ENCODE peak calls at places on chromosome 15, in nine cellular contexts. One of them, this sample, is unnamed. For H3K27me3, the result is how much of the 10 kb centered on the place peaks cover.

GRCh38 chr15:39667382-39668127 is 86.7 kb downstream of the THBS1 start:
- DNase-seq in H9: no peak
- DNase-seq in heart left ventricle: no peak
- DNase-seq in small intestine: no peak
- DNase-seq in iPS DF 6.9: no peak
- DNase-seq in tibial nerve: no peak
- DNase-seq in upper lobe of left lung: no peak
- DNase-seq in adrenal gland: no peak
- DNase-seq in AG04450: no peak
- DNase-seq in this sample: no peak

GRCh38 chr15:67110400-67110799 is 45.0 kb downstream of the SMAD3 start:
- DNase-seq in H9: no peak
- DNase-seq in heart left ventricle: peak
- DNase-seq in small intestine: no peak
- DNase-seq in iPS DF 6.9: no peak
- DNase-seq in tibial nerve: no peak
- DNase-seq in upper lobe of left lung: no peak
- DNase-seq in adrenal gland: no peak
- DNase-seq in AG04450: no peak
- DNase-seq in this sample: no peak

GRCh38 chr15:67914537-67915373 is 74.9 kb upstream of the RNU6-1 start:
- DNase-seq in H9: peak
- DNase-seq in heart left ventricle: peak
- DNase-seq in small intestine: peak
- DNase-seq in iPS DF 6.9: no peak
- DNase-seq in tibial nerve: peak
- DNase-seq in upper lobe of left lung: no peak
- DNase-seq in adrenal gland: no peak
- DNase-seq in AG04450: no peak
- DNase-seq in this sample: peak

GRCh38 chr15:64694816-64695215 is 80.6 kb downstream of the RBPMS2 start:
- DNase-seq in H9: no peak
- DNase-seq in heart left ventricle: no peak
- DNase-seq in small intestine: no peak
- DNase-seq in iPS DF 6.9: no peak
- DNase-seq in tibial nerve: no peak
- DNase-seq in upper lobe of left lung: no peak
- DNase-seq in adrenal gland: no peak
- DNase-seq in AG04450: no peak
- DNase-seq in this sample: no peak

GRCh38 chr15:100790786-100791265 is 88.8 kb upstream of the ALDH1A3 start:
- DNase-seq in H9: no peak
- DNase-seq in heart left ventricle: no peak
- DNase-seq in small intestine: no peak
- DNase-seq in iPS DF 6.9: no peak
- DNase-seq in tibial nerve: no peak
- DNase-seq in upper lobe of left lung: no peak
- DNase-seq in adrenal gland: no peak
- DNase-seq in AG04450: no peak
- DNase-seq in this sample: no peak

GRCh38 chr15:42736178-42736792 is 643 bp downstream of the CDAN1 start:
- DNase-seq in H9: no peak
- DNase-seq in heart left ventricle: no peak
- DNase-seq in small intestine: no peak
- DNase-seq in iPS DF 6.9: no peak
- DNase-seq in tibial nerve: no peak
- DNase-seq in upper lobe of left lung: no peak
- DNase-seq in adrenal gland: peak
- DNase-seq in AG04450: no peak
- DNase-seq in this sample: no peak

GRCh38 chr15:98433302-98433701 is 215.0 kb upstream of the IGF1R start:
- DNase-seq in H9: no peak
- DNase-seq in heart left ventricle: no peak
- DNase-seq in small intestine: no peak
- DNase-seq in iPS DF 6.9: no peak
- DNase-seq in tibial nerve: no peak
- DNase-seq in upper lobe of left lung: no peak
- DNase-seq in adrenal gland: no peak
- DNase-seq in AG04450: no peak
- DNase-seq in this sample: no peak

GRCh38 chr15:77527164-77527778 is 105.4 kb downstream of the LINGO1 start:
- DNase-seq in H9: peak
- DNase-seq in heart left ventricle: peak
- DNase-seq in small intestine: no peak
- DNase-seq in iPS DF 6.9: no peak
- DNase-seq in tibial nerve: no peak
- DNase-seq in upper lobe of left lung: no peak
- DNase-seq in adrenal gland: no peak
- DNase-seq in AG04450: peak
- DNase-seq in this sample: no peak

GRCh38 chr15:79987569-79987955 is 16.6 kb upstream of the BCL2A1 start:
- DNase-seq in H9: no peak
- DNase-seq in heart left ventricle: no peak
- DNase-seq in small intestine: peak
- DNase-seq in iPS DF 6.9: no peak
- DNase-seq in tibial nerve: no peak
- DNase-seq in upper lobe of left lung: no peak
- DNase-seq in adrenal gland: no peak
- DNase-seq in AG04450: no peak
- DNase-seq in this sample: no peak

GRCh38 chr15:30992073-30992363 is 590 bp upstream of the MTMR10 start:
- DNase-seq in H9: no peak
- DNase-seq in heart left ventricle: no peak
- DNase-seq in small intestine: peak
- DNase-seq in iPS DF 6.9: no peak
- DNase-seq in tibial nerve: peak
- DNase-seq in upper lobe of left lung: no peak
- DNase-seq in adrenal gland: no peak
- DNase-seq in AG04450: no peak
- DNase-seq in this sample: no peak

DNA sequence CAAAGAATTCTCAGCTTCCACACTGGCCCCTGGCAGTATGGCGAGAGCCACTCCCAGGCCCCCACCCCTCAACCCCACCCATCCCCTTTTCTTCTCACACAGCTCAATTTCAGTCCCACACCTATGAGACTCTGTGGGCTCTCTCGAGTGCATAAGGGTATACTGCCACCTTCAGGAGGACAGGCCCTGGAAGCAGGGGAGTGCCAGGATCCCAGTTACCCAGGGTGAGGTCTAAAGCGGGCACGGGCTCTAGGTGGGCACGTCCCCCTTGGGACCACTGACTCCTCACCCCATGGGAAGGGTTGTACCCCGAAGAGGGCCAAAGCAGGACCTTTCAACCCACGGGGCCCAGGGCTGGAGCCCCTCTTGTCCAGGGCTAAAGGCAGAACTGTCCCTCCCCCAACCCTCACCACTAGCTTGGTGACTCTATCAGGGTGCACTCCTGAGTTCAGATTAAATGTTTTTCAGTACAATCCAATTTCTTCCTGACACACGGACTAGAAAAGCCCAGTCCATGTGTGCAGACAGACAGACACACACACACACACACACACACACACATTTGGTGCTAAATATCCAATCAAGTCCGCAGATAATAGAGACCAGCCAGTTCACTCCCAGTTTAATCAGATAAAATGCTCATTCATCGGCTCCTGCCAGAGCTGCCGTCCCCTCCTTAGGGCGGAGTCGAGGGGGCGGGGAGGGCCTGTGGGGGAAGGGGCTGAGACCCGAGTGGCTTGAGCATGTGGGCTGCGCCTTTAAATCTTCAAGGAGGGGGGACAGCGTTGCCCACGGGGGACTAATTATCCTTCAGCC is 59.4 kb downstream of the CYP11A1 start:
- DNase-seq in H9: peak
- DNase-seq in heart left ventricle: peak
- DNase-seq in small intestine: peak
- DNase-seq in iPS DF 6.9: no peak
- DNase-seq in tibial nerve: peak
- DNase-seq in upper lobe of left lung: peak
- DNase-seq in adrenal gland: peak
- DNase-seq in AG04450: no peak
- DNase-seq in this sample: peak
- H3K27me3 ChIP-seq in H9: under half
- H3K27me3 ChIP-seq in heart left ventricle: under half
- H3K27me3 ChIP-seq in small intestine: under half
- H3K27me3 ChIP-seq in iPS DF 6.9: under half
- H3K27me3 ChIP-seq in tibial nerve: under half
- H3K27me3 ChIP-seq in upper lobe of left lung: under half
- H3K27me3 ChIP-seq in adrenal gland: under half
- H3K27me3 ChIP-seq in AG04450: half or more
- H3K27me3 ChIP-seq in this sample: under half

GRCh38 chr15:82650046-82650670 is 3.0 kb upstream of the CPEB1 start:
- DNase-seq in H9: no peak
- DNase-seq in heart left ventricle: no peak
- DNase-seq in small intestine: no peak
- DNase-seq in iPS DF 6.9: no peak
- DNase-seq in tibial nerve: no peak
- DNase-seq in upper lobe of left lung: no peak
- DNase-seq in adrenal gland: no peak
- DNase-seq in AG04450: no peak
- DNase-seq in this sample: no peak

GRCh38 chr15:82648257-82649103 is 1.3 kb upstream of the CPEB1 start:
- DNase-seq in H9: peak
- DNase-seq in heart left ventricle: no peak
- DNase-seq in small intestine: no peak
- DNase-seq in iPS DF 6.9: no peak
- DNase-seq in tibial nerve: no peak
- DNase-seq in upper lobe of left lung: peak
- DNase-seq in adrenal gland: peak
- DNase-seq in AG04450: no peak
- DNase-seq in this sample: no peak

GRCh38 chr15:82647835-82648256 is 683 bp upstream of the CPEB1 start:
- DNase-seq in H9: peak
- DNase-seq in heart left ventricle: no peak
- DNase-seq in small intestine: no peak
- DNase-seq in iPS DF 6.9: no peak
- DNase-seq in tibial nerve: no peak
- DNase-seq in upper lobe of left lung: peak
- DNase-seq in adrenal gland: no peak
- DNase-seq in AG04450: no peak
- DNase-seq in this sample: no peak

GRCh38 chr15:82647045-82647834 is at the start of gene CPEB1:
- DNase-seq in H9: peak
- DNase-seq in heart left ventricle: peak
- DNase-seq in small intestine: no peak
- DNase-seq in iPS DF 6.9: no peak
- DNase-seq in tibial nerve: peak
- DNase-seq in upper lobe of left lung: peak
- DNase-seq in adrenal gland: peak
- DNase-seq in AG04450: no peak
- DNase-seq in this sample: peak

GRCh38 chr15:82649226-82649999 is 2.2 kb upstream of the CPEB1 start:
- DNase-seq in H9: no peak
- DNase-seq in heart left ventricle: no peak
- DNase-seq in small intestine: no peak
- DNase-seq in iPS DF 6.9: no peak
- DNase-seq in tibial nerve: no peak
- DNase-seq in upper lobe of left lung: no peak
- DNase-seq in adrenal gland: no peak
- DNase-seq in AG04450: no peak
- DNase-seq in this sample: no peak
- H3K27me3 ChIP-seq in H9: under half
- H3K27me3 ChIP-seq in heart left ventricle: under half
- H3K27me3 ChIP-seq in small intestine: under half
- H3K27me3 ChIP-seq in iPS DF 6.9: under half
- H3K27me3 ChIP-seq in tibial nerve: under half
- H3K27me3 ChIP-seq in upper lobe of left lung: under half
- H3K27me3 ChIP-seq in adrenal gland: under half
- H3K27me3 ChIP-seq in AG04450: under half
- H3K27me3 ChIP-seq in this sample: under half

GRCh38 chr15:82122754-82123400 is 77.1 kb upstream of the MEX3B start:
- DNase-seq in H9: no peak
- DNase-seq in heart left ventricle: peak
- DNase-seq in small intestine: peak
- DNase-seq in iPS DF 6.9: no peak
- DNase-seq in tibial nerve: peak
- DNase-seq in upper lobe of left lung: no peak
- DNase-seq in adrenal gland: peak
- DNase-seq in AG04450: peak
- DNase-seq in this sample: no peak
- H3K27me3 ChIP-seq in H9: under half
- H3K27me3 ChIP-seq in heart left ventricle: under half
- H3K27me3 ChIP-seq in small intestine: under half
- H3K27me3 ChIP-seq in iPS DF 6.9: under half
- H3K27me3 ChIP-seq in tibial nerve: under half
- H3K27me3 ChIP-seq in upper lobe of left lung: under half
- H3K27me3 ChIP-seq in adrenal gland: under half
- H3K27me3 ChIP-seq in AG04450: under half
- H3K27me3 ChIP-seq in this sample: under half

GRCh38 chr15:94080989-94081605 is 150.3 kb upstream of the MCTP2 start:
- DNase-seq in H9: no peak
- DNase-seq in heart left ventricle: no peak
- DNase-seq in small intestine: no peak
- DNase-seq in iPS DF 6.9: no peak
- DNase-seq in tibial nerve: no peak
- DNase-seq in upper lobe of left lung: no peak
- DNase-seq in adrenal gland: no peak
- DNase-seq in AG04450: no peak
- DNase-seq in this sample: no peak

GRCh38 chr15:94081829-94082228 is 149.5 kb upstream of the MCTP2 start:
- DNase-seq in H9: no peak
- DNase-seq in heart left ventricle: no peak
- DNase-seq in small intestine: no peak
- DNase-seq in iPS DF 6.9: no peak
- DNase-seq in tibial nerve: no peak
- DNase-seq in upper lobe of left lung: no peak
- DNase-seq in adrenal gland: no peak
- DNase-seq in AG04450: no peak
- DNase-seq in this sample: no peak

GRCh38 chr15:94083467-94083991 is 147.8 kb upstream of the MCTP2 start:
- DNase-seq in H9: no peak
- DNase-seq in heart left ventricle: no peak
- DNase-seq in small intestine: no peak
- DNase-seq in iPS DF 6.9: no peak
- DNase-seq in tibial nerve: peak
- DNase-seq in upper lobe of left lung: no peak
- DNase-seq in adrenal gland: peak
- DNase-seq in AG04450: peak
- DNase-seq in this sample: no peak

GRCh38 chr15:94080416-94080815 is 150.9 kb upstream of the MCTP2 start:
- DNase-seq in H9: peak
- DNase-seq in heart left ventricle: peak
- DNase-seq in small intestine: no peak
- DNase-seq in iPS DF 6.9: no peak
- DNase-seq in tibial nerve: peak
- DNase-seq in upper lobe of left lung: no peak
- DNase-seq in adrenal gland: no peak
- DNase-seq in AG04450: no peak
- DNase-seq in this sample: no peak

DNA sequence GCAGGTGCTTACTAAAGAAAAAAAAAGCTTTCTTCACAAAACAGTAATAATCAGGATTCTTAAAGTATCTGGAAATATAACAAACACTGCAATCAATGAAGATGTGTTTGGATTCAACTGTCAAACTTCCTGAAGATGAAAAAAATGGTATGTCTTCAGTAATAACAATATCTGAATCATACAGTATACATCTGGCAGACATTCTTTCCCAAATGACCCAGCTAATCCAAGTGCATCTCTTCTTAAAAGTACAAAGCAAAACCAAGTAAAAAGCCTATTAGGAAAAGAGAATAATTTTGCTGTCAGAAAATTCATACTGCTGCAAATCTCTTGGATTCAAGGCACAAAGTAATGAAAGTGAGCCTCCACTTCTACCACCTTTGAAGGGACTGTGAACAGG is 145.0 kb upstream of the MCTP2 start:
- DNase-seq in H9: no peak
- DNase-seq in heart left ventricle: no peak
- DNase-seq in small intestine: no peak
- DNase-seq in iPS DF 6.9: no peak
- DNase-seq in tibial nerve: no peak
- DNase-seq in upper lobe of left lung: no peak
- DNase-seq in adrenal gland: no peak
- DNase-seq in AG04450: peak
- DNase-seq in this sample: no peak
- H3K27me3 ChIP-seq in H9: under half
- H3K27me3 ChIP-seq in heart left ventricle: under half
- H3K27me3 ChIP-seq in small intestine: under half
- H3K27me3 ChIP-seq in iPS DF 6.9: under half
- H3K27me3 ChIP-seq in tibial nerve: under half
- H3K27me3 ChIP-seq in upper lobe of left lung: under half
- H3K27me3 ChIP-seq in adrenal gland: under half
- H3K27me3 ChIP-seq in AG04450: under half
- H3K27me3 ChIP-seq in this sample: under half